ENCODE peak calls at places on chromosomes 2 and 18, in five cellular contexts. J, Z, V, S and T are unnamed samples.

GRCh38 chr2:99771691-99772333 is 282.0 kb upstream of the REV1 start:
- DNase-seq in J (no peak), Z (no peak), V (no peak), S (no peak), T (peak; percentile 86)

GRCh38 chr18:46502444-46502843 is 154.6 kb downstream of the LOXHD1 start:
- DNase-seq in J (no peak), Z (peak; percentile 5), V (no peak), S (no peak), T (no peak)

GRCh38 chr2:46294185-46294836 is 2.9 kb upstream of the EPAS1 start:
- DNase-seq in J (no peak), Z (no peak), V (peak; percentile 44), S (peak; percentile 54), T (no peak)

GRCh38 chr2:200777275-200777674 is 34.4 kb upstream of the BZW1 start:
- DNase-seq in J (no peak), Z (no peak), V (no peak), S (no peak), T (no peak)

GRCh38 chr2:49621014-49621413 is 466.7 kb upstream of the FSHR start:
- DNase-seq in J (no peak), Z (no peak), V (no peak), S (no peak), T (no peak)

GRCh38 chr2:151733781-151734672 is at the start of gene NEB:
- DNase-seq in J (no peak), Z (no peak), V (no peak), S (no peak), T (no peak)

GRCh38 chr18:46291149-46291548 is 187.0 kb downstream of the HAUS1 start:
- DNase-seq in J (no peak), Z (no peak), V (no peak), S (no peak), T (no peak)

GRCh38 chr2:179247318-179248023 is 17.2 kb downstream of the SESTD1 start:
- DNase-seq in J (no peak), Z (no peak), V (no peak), S (no peak), T (no peak)

GRCh38 chr2:1790473-1790872 is 46.2 kb upstream of the PXDN start:
- DNase-seq in J (no peak), Z (no peak), V (no peak), S (no peak), T (no peak)

GRCh38 chr18:37565138-37565984 is at the start of gene CELF4:
- DNase-seq in J (no peak), Z (no peak), V (peak; percentile 5), S (no peak), T (peak; percentile 74)

GRCh38 chr2:43133708-43134570 is 92.5 kb downstream of the ZFP36L2 start:
- DNase-seq in J (peak; percentile 62), Z (no peak), V (no peak), S (no peak), T (peak; percentile 95)

GRCh38 chr18:50937183-50937582 is 30.7 kb upstream of the ELAC1 start:
- DNase-seq in J (no peak), Z (no peak), V (no peak), S (no peak), T (no peak)

GRCh38 chr2:147331790-147332419 is 512.9 kb upstream of the ACVR2A start:
- DNase-seq in J (peak; percentile 34), Z (peak; percentile 26), V (no peak), S (no peak), T (no peak)

GRCh38 chr2:168801456-168801855 is 981 bp upstream of the NOSTRIN start:
- DNase-seq in J (no peak), Z (no peak), V (no peak), S (no peak), T (no peak)

GRCh38 chr2:170235860-170236638 is 58.1 kb downstream of the MYO3B start:
- DNase-seq in J (no peak), Z (peak; percentile 45), V (peak; percentile 72), S (no peak), T (no peak)

GRCh38 chr2:139790807-139791206 is 1010.6 kb upstream of the NXPH2 start:
- DNase-seq in J (no peak), Z (peak; percentile 23), V (peak; percentile 45), S (no peak), T (no peak)

GRCh38 chr2:218448934-218449333 is 30.0 kb downstream of the VIL1 start:
- DNase-seq in J (no peak), Z (peak; percentile 4), V (peak; percentile 56), S (no peak), T (no peak)

GRCh38 chr18:8402237-8402636 is 207.0 kb upstream of the RAB12 start:
- DNase-seq in J (no peak), Z (no peak), V (no peak), S (no peak), T (no peak)

GRCh38 chr18:74342416-74343043 is 26.9 kb downstream of the C18orf63 start:
- DNase-seq in J (peak; percentile 30), Z (peak; percentile 51), V (peak; percentile 67), S (no peak), T (no peak)

GRCh38 chr18:78793313-78793712 is 186.3 kb upstream of the SALL3 start:
- DNase-seq in J (no peak), Z (no peak), V (no peak), S (no peak), T (peak; percentile 28)

GRCh38 chr2:190637903-190638618 is 10.8 kb upstream of the NAB1 start:
- DNase-seq in J (peak; percentile 38), Z (peak; percentile 27), V (peak; percentile 7), S (peak; percentile 83), T (no peak)

GRCh38 chr18:54950221-54950620 is 9.0 kb downstream of the CCDC68 start:
- DNase-seq in J (peak; percentile 45), Z (no peak), V (no peak), S (no peak), T (no peak)

GRCh38 chr18:13762690-13763439 is 36.4 kb downstream of the RNMT start:
- DNase-seq in J (no peak), Z (no peak), V (no peak), S (no peak), T (no peak)

GRCh38 chr2:31523871-31524492 is 56.8 kb downstream of the SRD5A2 start:
- DNase-seq in J (peak; percentile 55), Z (peak; percentile 25), V (peak; percentile 35), S (no peak), T (no peak)

GRCh38 chr2:239127513-239127912 is 273.3 kb downstream of the HDAC4 start:
- DNase-seq in J (no peak), Z (no peak), V (no peak), S (no peak), T (peak; percentile 84)

GRCh38 chr2:239130786-239131325 is 270.0 kb downstream of the HDAC4 start:
- DNase-seq in J (no peak), Z (no peak), V (no peak), S (no peak), T (no peak)

GRCh38 chr2:239128706-239129105 is 272.1 kb downstream of the HDAC4 start:
- DNase-seq in J (no peak), Z (no peak), V (no peak), S (no peak), T (no peak)

GRCh38 chr2:239130041-239130440 is 270.8 kb downstream of the HDAC4 start:
- DNase-seq in J (no peak), Z (no peak), V (no peak), S (no peak), T (no peak)

DNA sequence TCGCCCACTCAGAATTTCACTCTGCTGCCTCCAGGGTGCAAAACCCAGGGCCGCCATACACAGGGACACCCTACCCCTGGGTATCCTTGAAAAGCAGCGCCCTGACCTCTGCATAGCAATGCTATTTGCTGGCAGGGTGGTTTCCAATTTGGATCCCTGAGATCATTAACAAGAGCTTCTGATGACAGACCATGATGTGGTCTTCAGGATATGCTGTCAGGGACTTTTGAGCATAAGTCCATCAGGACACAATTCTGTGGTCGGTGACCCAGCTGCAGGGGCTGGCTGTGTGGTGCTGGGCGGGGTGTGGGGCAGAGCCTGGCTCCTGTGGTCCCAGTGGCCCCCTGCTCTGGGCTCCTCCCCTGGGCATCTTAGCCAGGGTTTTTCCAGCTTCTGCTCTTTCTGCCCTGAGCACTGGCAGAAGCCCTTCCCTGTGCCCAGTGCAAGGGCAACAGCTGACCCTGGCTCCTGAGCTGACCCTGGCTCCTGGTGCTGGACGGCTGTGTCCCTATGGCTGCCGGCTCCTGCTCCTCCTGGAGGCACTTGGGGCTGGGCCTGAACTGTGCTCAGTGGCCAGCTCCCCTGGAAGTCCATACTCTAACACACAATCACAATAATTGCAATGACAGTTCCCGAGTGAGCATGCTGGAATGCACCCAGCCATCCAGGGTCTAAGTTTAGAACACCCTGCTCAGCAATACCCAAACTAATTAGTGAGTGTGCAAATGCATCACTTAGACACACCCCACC is 271.5 kb downstream of the HDAC4 start:
- DNase-seq in J (no peak), Z (peak; percentile 10), V (no peak), S (no peak), T (no peak)
- H3K36me3 ChIP-seq in J (peaks cover 100% of the 10 kb centered on the region), Z (peaks cover 9% of the 10 kb centered on the region), V (peaks cover 22% of the 10 kb centered on the region), S (peaks cover 70% of the 10 kb centered on the region), T (peaks cover 44% of the 10 kb centered on the region)

GRCh38 chr18:44911773-44912172 is 231.1 kb downstream of the SETBP1 start:
- DNase-seq in J (no peak), Z (no peak), V (no peak), S (no peak), T (no peak)
- TF ChIP-seq CTCF in J (no peak), Z (no peak), V (no peak), S (no peak), T (no peak)

DNA sequence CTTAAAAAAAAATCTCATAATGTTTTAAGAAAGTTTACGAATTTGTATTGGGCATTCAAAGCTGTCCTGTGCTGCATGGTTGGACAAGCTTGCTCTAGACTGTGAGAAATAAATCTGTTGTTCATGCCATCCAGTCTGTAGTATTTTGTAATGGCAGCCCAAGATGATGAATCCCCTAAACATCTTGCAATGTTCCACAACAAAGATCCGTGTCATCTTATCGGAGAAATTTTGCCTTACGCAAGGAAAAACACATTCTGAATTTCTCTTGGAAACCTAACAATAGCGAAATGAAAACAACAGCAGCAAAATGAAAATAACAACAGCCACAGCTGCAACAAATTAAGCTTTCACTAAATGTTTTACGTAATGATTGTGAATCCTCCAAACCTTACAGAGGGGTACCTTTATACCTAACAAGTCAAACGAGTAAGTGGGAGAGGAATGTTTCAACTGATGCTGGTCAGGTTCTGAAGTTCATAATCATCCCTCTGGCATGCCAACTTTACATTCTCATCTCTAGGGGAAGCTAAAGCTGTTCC is 76.1 kb upstream of the RNU4ATAC start:
- DNase-seq in J (no peak), Z (no peak), V (no peak), S (no peak), T (no peak)
- H3K36me3 ChIP-seq in J (peaks cover 98% of the 10 kb centered on the region), Z (peaks cover 4% of the 10 kb centered on the region), V (peaks cover 2% of the 10 kb centered on the region), S (peaks cover 54% of the 10 kb centered on the region), T (peaks cover 100% of the 10 kb centered on the region)

GRCh38 chr2:64922482-64923384 is 66.5 kb upstream of the SLC1A4 start:
- DNase-seq in J (no peak), Z (no peak), V (no peak), S (no peak), T (no peak)
- TF ChIP-seq CTCF in J (no peak), Z (no peak), V (no peak), S (no peak), T (no peak)

GRCh38 chr18:24130494-24130893 is 8.4 kb upstream of the CABYR start:
- DNase-seq in J (no peak), Z (no peak), V (no peak), S (no peak), T (no peak)
- H3K36me3 ChIP-seq in J (peaks cover 62% of the 10 kb centered on the region), Z (no peaks in the 10 kb centered on the region), V (no peaks in the 10 kb centered on the region), S (no peaks in the 10 kb centered on the region), T (peaks cover 36% of the 10 kb centered on the region)